ENCODE peak calls at places on chromosomes 12 and 14, in eight cellular contexts. O is Panc1; Y is mammary epithelial cell; T is neuronal stem cell; L is uterus; P is CD4-positive, alpha-beta memory T cell; V is GM23248; C is fibroblast of lung. W is an unnamed sample. For H3K4me1, the result is how much of the 10 kb centered on the place peaks cover.

GRCh38 chr12:56346663-56347062 is 8.0 kb downstream of the IL23A start:
- DNase-seq in O (no peak), Y (no peak), T (no peak), L (no peak), P (no peak), V (peak), C (no peak), W (peak)

GRCh38 chr12:65430571-65431306 is 152.3 kb downstream of the MSRB3 start:
- DNase-seq in O (peak), Y (peak), T (no peak), L (no peak), P (no peak), V (peak), C (peak), W (no peak)

GRCh38 chr14:93932642-93933041 is 5.5 kb downstream of the FAM181A start:
- DNase-seq in O (no peak), Y (no peak), T (no peak), L (no peak), P (no peak), V (no peak), C (no peak), W (no peak)

GRCh38 chr12:20832911-20833310 is 22.4 kb downstream of the SLCO1B3 start:
- DNase-seq in O (no peak), Y (no peak), T (no peak), L (no peak), P (no peak), V (no peak), C (no peak), W (no peak)

GRCh38 chr12:90940872-90941499 is 14.0 kb downstream of the CCER1 start:
- DNase-seq in O (peak), Y (peak), T (peak), L (no peak), P (no peak), V (peak), C (peak), W (no peak)

GRCh38 chr14:78142994-78143393 is 27.2 kb upstream of the NRXN3 start:
- DNase-seq in O (no peak), Y (no peak), T (no peak), L (no peak), P (no peak), V (no peak), C (peak), W (no peak)

GRCh38 chr12:64085996-64086395 is 136.1 kb downstream of the KICS2 start:
- DNase-seq in O (no peak), Y (no peak), T (no peak), L (no peak), P (no peak), V (peak), C (no peak), W (no peak)

GRCh38 chr12:43103866-43104265 is 448.1 kb downstream of the ADAMTS20 start:
- DNase-seq in O (no peak), Y (no peak), T (no peak), L (no peak), P (no peak), V (no peak), C (no peak), W (no peak)

GRCh38 chr12:21697829-21698630 is 40.4 kb upstream of the LDHB start:
- DNase-seq in O (no peak), Y (peak), T (peak), L (no peak), P (no peak), V (peak), C (peak), W (no peak)

GRCh38 chr12:85568395-85569103 is 267.7 kb downstream of the RASSF9 start:
- DNase-seq in O (no peak), Y (peak), T (no peak), L (no peak), P (no peak), V (no peak), C (peak), W (no peak)

GRCh38 chr14:92615451-92615850 is 101.9 kb downstream of the RIN3 start:
- DNase-seq in O (no peak), Y (no peak), T (no peak), L (no peak), P (peak), V (no peak), C (no peak), W (peak)

GRCh38 chr14:61420326-61420725 is 98.9 kb downstream of the PRKCH start:
- DNase-seq in O (no peak), Y (peak), T (no peak), L (no peak), P (peak), V (peak), C (peak), W (no peak)

GRCh38 chr14:80536456-80536855 is 325.2 kb upstream of the DIO2 start:
- DNase-seq in O (no peak), Y (no peak), T (no peak), L (no peak), P (no peak), V (no peak), C (peak), W (no peak)

GRCh38 chr12:104215638-104216297 is at the start of gene TXNRD1:
- DNase-seq in O (peak), Y (peak), T (peak), L (peak), P (peak), V (peak), C (peak), W (peak)

GRCh38 chr12:57481671-57482070 is 2.0 kb upstream of the ARHGAP9 start:
- DNase-seq in O (no peak), Y (no peak), T (no peak), L (no peak), P (peak), V (no peak), C (no peak), W (no peak)

GRCh38 chr12:123142948-123143752 is 7.7 kb downstream of the PITPNM2 start:
- DNase-seq in O (no peak), Y (no peak), T (no peak), L (no peak), P (no peak), V (no peak), C (peak), W (no peak)

GRCh38 chr12:53560912-53561589 is 53.8 kb upstream of the NPFF start:
- DNase-seq in O (no peak), Y (no peak), T (no peak), L (no peak), P (no peak), V (peak), C (no peak), W (no peak)

GRCh38 chr14:90518075-90518940 is 121.5 kb downstream of the CALM1 start:
- DNase-seq in O (no peak), Y (no peak), T (no peak), L (no peak), P (no peak), V (no peak), C (no peak), W (no peak)
- H3K4me1 ChIP-seq in O (under half), Y (under half), T (under half), L (under half), P (under half), V (under half), C (under half), W (under half)

GRCh38 chr14:74682169-74682952 is 30.5 kb downstream of the AREL1 start:
- DNase-seq in O (no peak), Y (no peak), T (peak), L (no peak), P (no peak), V (no peak), C (no peak), W (no peak)
- H3K27ac ChIP-seq in O (no peak), Y (no peak), T (peak), L (no peak), P (no peak), V (no peak), C (no peak), W (no peak)

GRCh38 chr14:68626386-68626785 is 166.5 kb downstream of the ZFP36L1 start:
- DNase-seq in O (no peak), Y (no peak), T (no peak), L (no peak), P (no peak), V (peak), C (no peak), W (no peak)
- H3K4me1 ChIP-seq in O (under half), Y (under half), T (under half), L (under half), P (under half), V (under half), C (under half), W (under half)

DNA sequence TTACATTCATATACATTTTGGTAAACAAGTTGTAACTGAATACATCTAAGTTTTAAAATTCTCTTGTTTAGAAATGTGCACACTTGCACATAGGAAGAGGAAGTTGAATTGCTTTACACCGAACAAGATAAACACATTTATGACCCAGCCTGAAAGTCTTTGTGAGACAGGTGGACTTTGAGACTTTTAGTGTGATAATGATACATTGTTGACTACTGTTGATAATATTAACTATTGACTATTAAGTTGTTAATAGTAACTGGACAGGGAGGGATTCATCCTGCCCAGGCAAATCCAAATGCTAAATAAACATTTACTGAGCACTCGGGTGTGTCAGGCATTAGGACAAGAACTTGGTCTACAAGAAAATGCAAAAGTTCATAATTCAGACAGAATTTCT is 68.0 kb downstream of the AVPR1A start:
- DNase-seq in O (no peak), Y (no peak), T (no peak), L (no peak), P (no peak), V (no peak), C (no peak), W (no peak)
- H3K27ac ChIP-seq in O (no peak), Y (no peak), T (no peak), L (no peak), P (no peak), V (no peak), C (no peak), W (no peak)

GRCh38 chr12:121992059-121992879 is 29.4 kb upstream of the BCL7A start:
- DNase-seq in O (peak), Y (peak), T (no peak), L (no peak), P (no peak), V (peak), C (peak), W (no peak)
- H3K4me1 ChIP-seq in O (under half), Y (under half), T (under half), L (under half), P (under half), V (under half), C (under half), W (under half)

GRCh38 chr14:89906000-89906399 is 48.5 kb downstream of the EFCAB11 start:
- DNase-seq in O (no peak), Y (no peak), T (no peak), L (no peak), P (no peak), V (no peak), C (no peak), W (no peak)
- H3K27ac ChIP-seq in O (no peak), Y (no peak), T (no peak), L (no peak), P (no peak), V (no peak), C (no peak), W (no peak)

GRCh38 chr12:27861428-27862167 is 81.6 kb upstream of the MANSC4 start:
- DNase-seq in O (no peak), Y (peak), T (no peak), L (peak), P (no peak), V (no peak), C (no peak), W (no peak)
- H3K4me1 ChIP-seq in O (under half), Y (under half), T (under half), L (under half), P (under half), V (under half), C (under half), W (under half)

GRCh38 chr14:95518045-95518751 is 1.7 kb upstream of the SYNE3 start:
- DNase-seq in O (no peak), Y (no peak), T (no peak), L (no peak), P (no peak), V (peak), C (peak), W (no peak)

GRCh38 chr14:95515523-95516517 is 630 bp downstream of the SYNE3 start:
- DNase-seq in O (no peak), Y (peak), T (peak), L (no peak), P (peak), V (peak), C (peak), W (peak)

GRCh38 chr14:95515080-95515489 is 1.4 kb downstream of the SYNE3 start:
- DNase-seq in O (no peak), Y (no peak), T (no peak), L (no peak), P (no peak), V (peak), C (no peak), W (no peak)

GRCh38 chr14:95514131-95515079 is 2.0 kb downstream of the SYNE3 start:
- DNase-seq in O (no peak), Y (peak), T (no peak), L (no peak), P (no peak), V (no peak), C (no peak), W (no peak)

DNA sequence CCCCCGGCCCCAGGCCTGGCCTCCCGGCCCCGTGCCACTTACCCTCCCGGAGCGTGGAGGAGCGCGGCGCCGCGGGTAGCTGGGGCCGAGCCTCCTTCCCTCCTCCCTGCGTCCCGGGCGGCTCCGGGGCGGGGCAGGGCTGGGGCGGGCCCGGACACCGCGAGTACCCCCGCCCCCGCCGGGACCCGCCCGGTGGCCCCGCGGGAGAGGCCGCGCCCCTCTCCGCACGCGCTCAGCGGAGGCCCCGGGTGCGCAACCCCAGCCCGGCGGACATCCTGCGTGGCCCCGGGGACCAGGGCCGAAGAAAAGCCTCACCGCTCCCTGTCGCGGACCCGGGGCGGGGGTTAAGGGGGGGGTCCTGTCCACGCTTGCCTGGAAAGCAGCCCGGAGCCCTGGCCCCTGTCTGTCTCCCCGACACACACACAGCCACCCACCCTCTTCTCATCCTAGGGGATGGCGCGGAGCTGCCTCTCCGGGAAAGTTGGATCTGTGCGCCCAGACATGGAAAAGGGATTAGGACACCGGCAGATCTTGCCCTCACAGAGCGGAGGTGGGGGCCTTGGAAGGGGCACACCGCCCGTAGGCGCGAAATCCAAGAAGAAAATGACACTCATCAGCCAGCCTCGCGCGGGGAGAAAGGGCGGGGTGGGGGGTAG is at the start of gene SYNE3:
- DNase-seq in O (no peak), Y (no peak), T (no peak), L (no peak), P (peak), V (peak), C (no peak), W (peak)
- H3K27ac ChIP-seq in O (peak), Y (peak), T (no peak), L (peak), P (peak), V (no peak), C (peak), W (peak)

DNA sequence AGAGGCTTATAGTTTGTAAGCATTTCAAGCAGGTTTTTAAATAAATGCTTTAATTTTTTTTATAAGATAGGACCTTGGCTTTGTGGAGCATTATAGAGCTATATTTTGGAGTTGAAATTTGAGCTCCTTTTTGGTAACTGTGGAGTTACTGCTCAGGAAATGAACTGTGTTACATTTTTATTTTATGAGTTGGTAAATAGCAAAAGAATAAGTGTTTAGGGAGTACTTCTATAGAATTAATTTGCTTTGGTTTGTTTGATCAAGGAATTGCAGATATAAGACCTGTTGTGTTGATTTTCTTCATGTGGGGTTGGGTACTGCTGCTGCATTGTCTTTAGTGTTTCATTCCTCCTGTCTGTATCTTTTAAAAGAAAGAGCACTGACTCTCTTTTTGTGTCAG is 3.5 kb downstream of the ATP2A2 start:
- DNase-seq in O (no peak), Y (no peak), T (no peak), L (no peak), P (no peak), V (no peak), C (no peak), W (no peak)
- H3K4me1 ChIP-seq in O (under half), Y (half or more), T (under half), L (under half), P (half or more), V (half or more), C (under half), W (under half)

GRCh38 chr12:3644103-3644502 is 108.8 kb downstream of the CRACR2A start:
- DNase-seq in O (no peak), Y (no peak), T (no peak), L (no peak), P (no peak), V (no peak), C (no peak), W (no peak)

GRCh38 chr12:3651585-3652424 is 101.1 kb downstream of the CRACR2A start:
- DNase-seq in O (no peak), Y (no peak), T (no peak), L (no peak), P (no peak), V (no peak), C (no peak), W (no peak)

GRCh38 chr12:3646561-3647241 is 106.2 kb downstream of the CRACR2A start:
- DNase-seq in O (no peak), Y (peak), T (no peak), L (no peak), P (no peak), V (no peak), C (no peak), W (no peak)

DNA sequence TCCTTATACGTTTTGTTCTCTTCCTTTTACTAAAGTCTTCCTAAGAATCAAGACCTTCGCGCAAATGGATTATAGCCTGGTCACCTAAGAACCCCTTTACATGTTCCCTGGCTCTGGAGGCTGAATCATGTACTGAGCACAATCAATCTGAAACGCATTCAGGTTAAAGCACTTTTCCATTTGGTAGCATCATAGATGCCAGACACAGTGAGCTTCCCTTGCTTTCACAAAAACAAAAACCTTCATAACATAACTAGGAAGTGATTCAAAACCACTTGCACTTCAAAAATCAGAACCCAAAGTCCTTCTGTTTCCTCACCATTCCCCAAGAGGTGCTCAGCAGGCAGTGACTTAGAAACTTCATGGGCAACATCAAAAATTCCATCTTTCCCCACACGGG is 105.4 kb downstream of the CRACR2A start:
- DNase-seq in O (no peak), Y (no peak), T (no peak), L (no peak), P (no peak), V (peak), C (no peak), W (no peak)
- H3K27ac ChIP-seq in O (no peak), Y (no peak), T (no peak), L (no peak), P (no peak), V (no peak), C (no peak), W (no peak)

W was measured in CD8-positive, alpha-beta T cell.